ENCODE peak calls at places on chromosome 5, in seven cellular contexts. V is activated effector memory CD4-positive, alpha-beta T cell treated with anti-CD3 and anti-CD28 coated beads, Interleukin-2, amount 50 U/mL, for 16 hours; G is mucosa of gallbladder; W is B cell; N is RCC 7860; Y is fibroblast of villous mesenchyme; S is T1000. T is an unnamed sample.

GRCh38 chr5:158142182-158142581 is 283.2 kb upstream of the CLINT1 start:
- DNase-seq in V (no peak), W (no peak), S (no peak), Y (no peak), N (no peak), G (no peak), T (no peak)

GRCh38 chr5:127011151-127011550 is 19.2 kb downstream of the MARCHF3 start:
- DNase-seq in W (no peak), N (peak), S (no peak), V (no peak), Y (no peak), G (no peak), T (no peak)

GRCh38 chr5:154220625-154221024 is 30.1 kb downstream of the GALNT10 start:
- DNase-seq in Y (peak), G (no peak), V (no peak), W (no peak), N (peak), S (no peak), T (no peak)

GRCh38 chr5:176692326-176692725 is 45.0 kb downstream of the TSPAN17 start:
- DNase-seq in G (no peak), N (no peak), V (no peak), S (no peak), W (no peak), Y (no peak), T (no peak)

GRCh38 chr5:33854733-33855151 is 37.0 kb downstream of the ADAMTS12 start:
- DNase-seq in Y (peak), S (peak), W (no peak), V (no peak), G (no peak), N (peak), T (no peak)

GRCh38 chr5:96807099-96807654 is 568 bp downstream of the ERAP1 start:
- DNase-seq in W (peak), Y (peak), S (peak), V (no peak), N (peak), G (peak), T (peak)

GRCh38 chr5:149166591-149167100 is 25.4 kb downstream of the ABLIM3 start:
- DNase-seq in Y (no peak), V (no peak), S (no peak), G (no peak), W (no peak), N (no peak), T (no peak)

GRCh38 chr5:178796165-178796945 is 63.4 kb upstream of the ZNF354B start:
- DNase-seq in V (no peak), N (no peak), G (no peak), S (no peak), Y (no peak), W (no peak), T (no peak)

GRCh38 chr5:45622365-45622764 is 73.8 kb downstream of the HCN1 start:
- DNase-seq in V (no peak), N (no peak), S (no peak), W (no peak), G (no peak), Y (no peak), T (no peak)

GRCh38 chr5:9370256-9370655 is 175.6 kb downstream of the SEMA5A start:
- DNase-seq in N (no peak), S (no peak), V (no peak), G (no peak), Y (no peak), W (no peak), T (no peak)

GRCh38 chr5:68255305-68256130 is 40.0 kb downstream of the PIK3R1 start:
- DNase-seq in V (no peak), G (no peak), S (no peak), N (no peak), Y (peak), W (no peak), T (no peak)

GRCh38 chr5:10288600-10289213 is 19.0 kb downstream of the CMBL start:
- DNase-seq in G (peak), V (peak), S (no peak), Y (no peak), N (no peak), W (peak), T (no peak)

GRCh38 chr5:5658226-5658625 is 235.7 kb downstream of the ICE1 start:
- DNase-seq in V (no peak), G (peak), Y (peak), W (no peak), N (peak), S (no peak), T (no peak)

GRCh38 chr5:88792144-88792840 is 90.7 kb downstream of the MEF2C start:
- DNase-seq in Y (no peak), N (peak), G (no peak), W (no peak), S (no peak), V (no peak), T (no peak)

GRCh38 chr5:129356846-129357245 is 103.3 kb upstream of the ADAMTS19 start:
- DNase-seq in V (no peak), G (no peak), S (no peak), W (no peak), Y (no peak), N (no peak), T (no peak)

GRCh38 chr5:41094871-41095270 is 23.7 kb upstream of the MROH2B start:
- DNase-seq in G (no peak), N (peak), W (no peak), S (no peak), V (no peak), Y (no peak), T (no peak)

GRCh38 chr5:126674145-126674544 is 73.4 kb downstream of the PHAX start:
- DNase-seq in G (no peak), N (no peak), V (no peak), Y (no peak), S (no peak), W (no peak), T (no peak)

GRCh38 chr5:82570-82969 is 9.4 kb upstream of the PLEKHG4B start:
- DNase-seq in W (no peak), S (no peak), V (no peak), N (no peak), G (no peak), Y (no peak), T (no peak)

GRCh38 chr5:160293901-160294561 is 18.3 kb downstream of the CCNJL start:
- DNase-seq in N (no peak), S (no peak), V (no peak), W (no peak), Y (no peak), G (no peak), T (no peak)

GRCh38 chr5:68215888-68216736 is 556 bp downstream of the PIK3R1 start:
- DNase-seq in S (no peak), W (peak), N (peak), V (peak), Y (peak), G (no peak), T (peak)

GRCh38 chr5:9774472-9775079 is 144.4 kb upstream of the TAS2R1 start:
- DNase-seq in N (peak), G (no peak), W (no peak), S (no peak), V (no peak), Y (peak), T (no peak)

GRCh38 chr5:56973473-56973872 is 21.6 kb upstream of the MIER3 start:
- DNase-seq in G (no peak), S (no peak), N (no peak), W (no peak), V (no peak), Y (no peak), T (no peak)

GRCh38 chr5:133083901-133084300 is 32.1 kb downstream of the HSPA4 start:
- DNase-seq in N (no peak), Y (peak), S (no peak), V (no peak), W (no peak), G (no peak), T (no peak)

GRCh38 chr5:35456506-35456905 is 161.2 kb upstream of the SPEF2 start:
- DNase-seq in W (no peak), N (no peak), G (no peak), Y (no peak), V (no peak), S (no peak), T (no peak)

GRCh38 chr5:133358271-133358670 is 254.1 kb downstream of the FSTL4 start:
- DNase-seq in Y (no peak), N (no peak), G (no peak), S (no peak), W (no peak), V (no peak), T (no peak)

T was measured in effector memory CD8-positive, alpha-beta T cell.